ENCODE peak calls at places on chromosome 2, in eight cellular contexts. H, O, S, W, M, C, L and N are unnamed samples.

GRCh38 chr2:75619992-75620740 is 26.4 kb upstream of the MRPL19 start:
- DNase-seq in S (no peak), M (no peak), L (no peak), H (no peak), W (no peak), C (no peak), O (peak), N (no peak)

GRCh38 chr2:70089946-70090523 is 2.8 kb downstream of the PCBP1 start:
- DNase-seq in O (peak), L (no peak), M (peak), W (no peak), H (no peak), C (no peak), S (no peak), N (no peak)

GRCh38 chr2:239349448-239350135 is 51.2 kb downstream of the HDAC4 start:
- DNase-seq in L (no peak), M (no peak), S (no peak), C (no peak), O (no peak), W (no peak), H (no peak), N (peak)

GRCh38 chr2:233832869-233833812 is 21.2 kb downstream of the HJURP start:
- DNase-seq in L (peak), M (peak), W (peak), S (peak), H (no peak), C (peak), O (peak), N (peak)

GRCh38 chr2:207868855-207869596 is 99.3 kb upstream of the FZD5 start:
- DNase-seq in O (no peak), C (no peak), M (no peak), S (no peak), W (no peak), H (no peak), L (no peak), N (no peak)

GRCh38 chr2:181372656-181373055 is 84.5 kb upstream of the ITGA4 start:
- DNase-seq in H (no peak), O (no peak), C (no peak), W (no peak), L (no peak), S (no peak), M (no peak), N (no peak)

GRCh38 chr2:120433816-120434290 is 87.9 kb downstream of the INHBB start:
- DNase-seq in C (no peak), H (no peak), W (no peak), L (no peak), S (no peak), O (no peak), M (no peak), N (no peak)

GRCh38 chr2:112706170-112706664 is 14.6 kb upstream of the NT5DC4 start:
- DNase-seq in O (no peak), H (peak), S (no peak), M (peak), C (no peak), W (no peak), L (no peak), N (peak)

GRCh38 chr2:164495491-164496223 is 125.6 kb downstream of the GRB14 start:
- DNase-seq in L (no peak), M (no peak), H (no peak), C (peak), S (peak), W (peak), O (peak), N (peak)

GRCh38 chr2:239315308-239315707 is 85.5 kb downstream of the HDAC4 start:
- DNase-seq in C (no peak), S (no peak), W (no peak), M (peak), H (no peak), L (no peak), O (no peak), N (no peak)

GRCh38 chr2:150484461-150484931 is 3.0 kb downstream of the RND3 start:
- DNase-seq in L (peak), S (no peak), C (peak), O (peak), W (no peak), H (no peak), M (no peak), N (peak)

GRCh38 chr2:10909996-10910341 is 1.8 kb upstream of the KCNF1 start:
- DNase-seq in S (no peak), M (no peak), L (no peak), H (no peak), W (no peak), O (no peak), C (no peak), N (no peak)

GRCh38 chr2:28293416-28293815 is 99.2 kb upstream of the FOSL2 start:
- DNase-seq in W (no peak), L (no peak), H (no peak), C (no peak), M (no peak), O (no peak), S (no peak), N (peak)

GRCh38 chr2:103788346-103788745 is 1026.5 kb downstream of the TMEM182 start:
- DNase-seq in L (no peak), W (no peak), C (no peak), M (no peak), H (no peak), S (no peak), O (no peak), N (no peak)

GRCh38 chr2:232484628-232485332 is 2.9 kb downstream of the ECEL1 start:
- DNase-seq in W (no peak), L (no peak), H (no peak), O (no peak), S (no peak), M (peak), C (peak), N (no peak)

DNA sequence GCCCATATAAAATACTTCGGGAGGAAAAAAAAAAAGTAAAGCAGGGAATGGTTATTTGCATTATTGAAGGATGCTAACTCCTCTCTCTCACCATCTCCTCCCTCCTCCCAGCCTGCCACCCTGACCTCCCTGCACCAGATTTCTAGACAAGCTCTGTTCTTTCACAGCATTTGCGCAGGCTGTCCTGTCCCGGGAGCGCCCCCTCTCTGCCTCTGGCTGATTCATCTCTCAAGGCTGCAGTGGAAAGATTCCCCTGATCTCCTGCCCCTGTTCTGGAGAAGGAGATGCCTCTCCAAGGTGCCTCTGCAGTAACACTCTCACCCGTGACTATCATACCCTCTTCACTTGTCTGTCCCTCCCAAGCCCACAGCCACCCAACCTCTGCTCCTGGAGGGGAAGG is 38.5 kb downstream of the COL4A4 start:
- DNase-seq in O (peak), H (no peak), L (peak), M (no peak), W (no peak), C (peak), S (peak), N (no peak)
- TF ChIP-seq CTCF in O (peak), H (no peak), L (no peak), M (peak), W (no peak), C (peak), S (peak), N (peak)

DNA sequence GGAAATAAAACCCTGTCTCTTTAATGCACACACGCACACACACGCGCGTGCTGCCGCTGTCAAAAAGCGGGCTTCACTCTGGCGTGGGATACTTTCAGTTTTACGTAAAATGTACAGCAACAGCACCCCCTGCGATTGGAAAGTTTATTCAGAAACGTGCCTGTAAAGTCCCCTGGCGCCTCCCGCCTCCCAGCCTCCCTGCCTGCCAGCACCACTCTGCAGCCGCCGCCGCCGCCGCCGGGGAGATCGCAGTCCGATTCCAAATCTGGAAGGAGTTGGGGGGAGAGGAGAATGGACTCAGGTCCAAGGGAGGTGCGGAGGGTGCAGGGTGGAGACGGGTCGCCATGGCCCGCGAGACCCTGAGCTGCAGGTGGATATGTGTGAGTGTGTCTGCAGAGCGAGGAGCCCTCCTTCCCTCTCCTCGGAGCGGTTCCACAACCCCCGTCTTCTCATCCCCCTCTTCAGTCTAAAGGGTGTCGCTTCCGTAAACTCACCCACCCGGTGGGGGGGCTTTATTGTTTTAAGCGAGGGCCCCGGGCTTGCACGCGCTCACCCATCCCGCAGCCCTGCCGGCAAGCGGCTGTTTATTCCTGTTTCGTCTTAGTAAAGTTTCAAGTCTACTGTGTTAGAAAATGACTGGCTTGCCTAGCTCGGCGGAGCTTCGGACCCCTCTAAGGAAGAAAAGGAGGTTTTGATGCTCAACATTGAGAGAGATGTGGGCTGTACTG is 1.8 kb upstream of the BCL11A start:
- DNase-seq in S (peak), O (peak), L (peak), W (no peak), M (no peak), C (peak), H (peak), N (no peak)
- TF ChIP-seq CTCF in S (peak), O (peak), L (no peak), W (peak), M (peak), C (peak), H (peak), N (peak)

DNA sequence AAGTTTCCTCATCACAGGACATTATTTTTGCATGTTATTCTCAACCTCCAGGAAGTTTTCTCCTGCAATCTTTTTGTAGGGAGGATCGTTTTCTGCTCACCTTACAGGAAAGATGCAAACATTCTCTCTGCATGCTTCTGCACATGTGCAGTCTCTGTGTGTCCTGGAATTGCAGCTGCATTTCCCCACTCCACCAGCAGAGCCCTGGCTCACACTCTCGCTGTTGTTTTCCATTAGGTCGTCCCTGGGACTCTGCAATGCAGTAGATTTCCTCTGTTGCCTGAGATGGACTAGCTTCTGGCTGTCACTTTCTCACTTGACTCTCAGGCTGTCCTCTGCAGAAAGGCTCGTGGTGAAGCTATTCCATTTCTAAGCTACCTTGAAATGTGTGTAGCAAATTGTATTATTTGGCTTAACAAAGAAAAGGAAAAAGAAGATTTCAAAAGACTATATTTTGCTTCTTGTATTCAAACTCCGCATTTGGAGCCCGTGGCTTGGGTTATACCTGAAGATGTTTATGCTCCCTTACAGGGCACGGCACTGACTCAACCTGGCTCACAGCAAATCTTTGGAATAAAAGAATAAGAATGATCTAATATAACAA is 346.7 kb downstream of the RAD51AP2 start:
- DNase-seq in L (peak), M (no peak), C (peak), W (no peak), H (no peak), S (peak), O (peak), N (peak)
- TF ChIP-seq CTCF in L (peak), M (peak), C (peak), W (peak), H (no peak), S (peak), O (peak), N (peak)

GRCh38 chr2:85769987-85770362 is 16.2 kb downstream of the ATOH8 start:
- DNase-seq in M (no peak), W (no peak), S (no peak), O (no peak), L (no peak), C (no peak), H (no peak), N (no peak)
- TF ChIP-seq CTCF in M (peak), W (no peak), S (no peak), O (no peak), L (no peak), C (peak), H (no peak), N (no peak)